ENCODE peak calls at places on chromosomes 16 and 17, in five cellular contexts. V is fibroblast of pulmonary artery, H is LoVo, I is amygdala, S is A549. J is an unnamed sample.

GRCh38 chr16:27927266-27927901 is 136.1 kb downstream of the GSG1L start:
- DNase-seq in V (no peak), H (no peak), I (no peak), S (no peak), J (no peak)

GRCh38 chr17:7613769-7614421 is 802 bp downstream of the FXR2 start:
- DNase-seq in V (no peak), H (peak), I (no peak), S (peak), J (peak)

GRCh38 chr17:27256225-27257030 is 37.5 kb upstream of the WSB1 start:
- DNase-seq in V (peak), H (no peak), I (no peak), S (peak), J (peak)

GRCh38 chr17:28744104-28744801 is 442 bp downstream of the TRAF4 start:
- DNase-seq in V (peak), H (peak), I (no peak), S (peak), J (peak)

GRCh38 chr16:51374346-51374745 is 223.3 kb upstream of the SALL1 start:
- DNase-seq in V (peak), H (no peak), I (no peak), S (peak), J (peak)

GRCh38 chr17:63998721-63999679 is 849 bp downstream of the PRR29 start:
- DNase-seq in V (no peak), H (no peak), I (no peak), S (no peak), J (no peak)

GRCh38 chr17:45345554-45346254 is 28.9 kb upstream of the MAP3K14 start:
- DNase-seq in V (peak), H (no peak), I (no peak), S (peak), J (peak)

GRCh38 chr17:57913576-57914273 is 41.5 kb downstream of the CUEDC1 start:
- DNase-seq in V (no peak), H (no peak), I (no peak), S (no peak), J (no peak)

GRCh38 chr16:20883554-20884239 is 16.5 kb downstream of the DCUN1D3 start:
- DNase-seq in V (peak), H (no peak), I (no peak), S (no peak), J (no peak)

GRCh38 chr17:4771519-4772234 is at the start of gene TM4SF5:
- DNase-seq in V (no peak), H (peak), I (no peak), S (peak), J (no peak)

GRCh38 chr17:16989230-16989952 is 17.5 kb upstream of the TNFRSF13B start:
- DNase-seq in V (no peak), H (no peak), I (no peak), S (no peak), J (no peak)

GRCh38 chr17:49390548-49391324 is 23.9 kb downstream of the PHB1 start:
- DNase-seq in V (no peak), H (no peak), I (peak), S (no peak), J (no peak)

GRCh38 chr16:78102122-78102660 is 2.7 kb downstream of the WWOX start:
- DNase-seq in V (no peak), H (no peak), I (no peak), S (no peak), J (no peak)

GRCh38 chr16:27649021-27649420 is 99.1 kb downstream of the KATNIP start:
- DNase-seq in V (no peak), H (no peak), I (no peak), S (no peak), J (no peak)

GRCh38 chr16:3963203-3963602 is 82.7 kb upstream of the CREBBP start:
- DNase-seq in V (no peak), H (no peak), I (no peak), S (no peak), J (no peak)

GRCh38 chr17:78828470-78829185 is 12.0 kb downstream of the USP36 start:
- DNase-seq in V (peak), H (no peak), I (no peak), S (peak), J (peak)

GRCh38 chr16:69501956-69502457 is 63.8 kb upstream of the NFAT5 start:
- DNase-seq in V (peak), H (no peak), I (no peak), S (no peak), J (no peak)

GRCh38 chr17:82320956-82321927 is 3.8 kb upstream of the CD7 start:
- DNase-seq in V (peak), H (no peak), I (no peak), S (no peak), J (no peak)

GRCh38 chr17:68456529-68457167 is 648 bp downstream of the WIPI1 start:
- DNase-seq in V (peak), H (peak), I (peak), S (peak), J (peak)

GRCh38 chr16:84643180-84643583 is 5.1 kb upstream of the KLHL36 start:
- DNase-seq in V (peak), H (no peak), I (no peak), S (no peak), J (peak)

GRCh38 chr17:71409712-71410111 is 711.1 kb upstream of the SOX9 start:
- DNase-seq in V (peak), H (peak), I (no peak), S (peak), J (peak)

GRCh38 chr16:77869997-77870813 is 81.8 kb downstream of the VAT1L start:
- DNase-seq in V (peak), H (no peak), I (no peak), S (no peak), J (peak)

GRCh38 chr17:19304209-19304608 is 58.3 kb downstream of the B9D1 start:
- DNase-seq in V (peak), H (no peak), I (no peak), S (peak), J (peak)

GRCh38 chr16:82924075-82924854 is 297.5 kb downstream of the CDH13 start:
- DNase-seq in V (no peak), H (peak), I (no peak), S (no peak), J (no peak)

GRCh38 chr17:82020874-82021727 is 1.6 kb downstream of the CENPX start:
- DNase-seq in V (peak), H (peak), I (peak), S (peak), J (peak)

GRCh38 chr17:2084129-2084765 is 29.3 kb downstream of the HIC1 start:
- DNase-seq in V (peak), H (no peak), I (no peak), S (peak), J (peak)

GRCh38 chr16:64434526-64435069 is 687.3 kb downstream of the CDH11 start:
- DNase-seq in V (no peak), H (no peak), I (no peak), S (no peak), J (no peak)

J was measured in astrocyte of the spinal cord.